ENCODE peak calls at places on chromosomes 3 and 15, in five cellular contexts. G is HTR-8/SVneo, W is tibial nerve, Q is SHP77, Z is KBM-7. N is an unnamed sample.

GRCh38 chr3:105274536-105274935 is 92.2 kb upstream of the ALCAM start:
- DNase-seq in W (no peak), Q (no peak), G (no peak), Z (no peak), N (no peak)

GRCh38 chr3:148873928-148874326 is 8.8 kb downstream of the CPA3 start:
- DNase-seq in W (no peak), Z (no peak), Q (peak; percentile 35), G (no peak), N (no peak)

GRCh38 chr3:49132437-49133225 is at the start of gene LAMB2:
- DNase-seq in W (peak; percentile 48), G (peak; percentile 83), Z (no peak), Q (peak; percentile 56), N (peak; percentile 72)

GRCh38 chr3:18295171-18295920 is 129.8 kb downstream of the SATB1 start:
- DNase-seq in Z (peak; percentile 92), G (peak; percentile 13), Q (peak; percentile 3), W (no peak), N (peak; percentile 38)

GRCh38 chr3:180684807-180685206 is 5.5 kb upstream of the CCDC39 start:
- DNase-seq in W (no peak), Q (no peak), G (no peak), Z (no peak), N (no peak)

GRCh38 chr15:85411992-85412538 is 31.7 kb downstream of the AKAP13 start:
- DNase-seq in Z (peak; percentile 43), W (no peak), Q (no peak), G (no peak), N (no peak)

GRCh38 chr3:158765518-158766205 is 33.4 kb upstream of the RARRES1 start:
- DNase-seq in W (no peak), G (no peak), Z (no peak), Q (no peak), N (no peak)

GRCh38 chr3:179526989-179527391 is 35.7 kb upstream of the ACTL6A start:
- DNase-seq in Z (peak; percentile 69), Q (peak; percentile 61), G (peak; percentile 58), W (no peak), N (no peak)

GRCh38 chr3:134527037-134527436 is 41.2 kb downstream of the CEP63 start:
- DNase-seq in W (no peak), Z (peak; percentile 26), G (peak; percentile 7), Q (no peak), N (no peak)

GRCh38 chr3:176595307-176595706 is 602.0 kb downstream of the TBL1XR1 start:
- DNase-seq in G (no peak), W (no peak), Q (no peak), Z (no peak), N (no peak)

GRCh38 chr3:108130705-108131104 is 39.9 kb upstream of the CD47 start:
- DNase-seq in Q (no peak), G (no peak), Z (no peak), W (no peak), N (no peak)

GRCh38 chr3:120126016-120126415 is 31.8 kb upstream of the GSK3B start:
- DNase-seq in W (no peak), G (no peak), Q (no peak), Z (no peak), N (no peak)

GRCh38 chr3:149599236-149599635 is 58.6 kb downstream of the WWTR1 start:
- DNase-seq in W (peak; percentile 30), Q (no peak), G (no peak), Z (no peak), N (no peak)

GRCh38 chr15:39453500-39454073 is 127.3 kb upstream of the THBS1 start:
- DNase-seq in G (no peak), Z (peak; percentile 34), W (no peak), Q (peak; percentile 48), N (no peak)

GRCh38 chr15:99994849-99995248 is 261.6 kb upstream of the LYSMD4 start:
- DNase-seq in G (no peak), Z (no peak), Q (no peak), W (no peak), N (no peak)

GRCh38 chr3:83890039-83890762 is 1068.6 kb upstream of the CADM2 start:
- DNase-seq in Z (no peak), G (no peak), Q (no peak), W (no peak), N (no peak)

N was measured in mucosa of descending colon.